ENCODE peak calls at places on chromosomes 13 and 19, in six cellular contexts. Q is uterus, L is Panc1, W is ascending aorta, A is stomach, T is esophagus muscularis mucosa. Z is an unnamed sample.
A peak's percentile ranks its signal among the peaks of the same experiment; 100 is the strongest.

GRCh38 chr19:3785464-3785937 is 680 bp downstream of the MATK start:
- DNase-seq in Q (no peak), L (no peak), W (no peak), A (no peak), T (no peak), Z (no peak)

GRCh38 chr19:3233831-3234230 is 9.4 kb downstream of the CELF5 start:
- DNase-seq in Q (no peak), L (no peak), W (no peak), A (no peak), T (no peak), Z (no peak)

GRCh38 chr13:43196171-43196611 is 172.8 kb downstream of the DNAJC15 start:
- DNase-seq in Q (peak; percentile 34), L (no peak), W (no peak), A (no peak), T (no peak), Z (no peak)

GRCh38 chr13:75762967-75763366 is 126.8 kb downstream of the LMO7 start:
- DNase-seq in Q (no peak), L (no peak), W (no peak), A (no peak), T (no peak), Z (no peak)

GRCh38 chr19:1254081-1254527 is 5.7 kb downstream of the MIDN start:
- DNase-seq in Q (peak; percentile 67), L (no peak), W (no peak), A (no peak), T (no peak), Z (no peak)

GRCh38 chr13:51136276-51136980 is 25.4 kb upstream of the C13orf42 start:
- DNase-seq in Q (no peak), L (no peak), W (no peak), A (no peak), T (peak; percentile 62), Z (no peak)

GRCh38 chr13:30743319-30744055 is 8.1 kb downstream of the ALOX5AP start:
- DNase-seq in Q (peak; percentile 81), L (peak; percentile 71), W (peak; percentile 83), A (peak; percentile 29), T (no peak), Z (peak; percentile 35)

GRCh38 chr13:26500618-26501320 is 56.7 kb upstream of the WASF3 start:
- DNase-seq in Q (no peak), L (no peak), W (no peak), A (no peak), T (no peak), Z (no peak)

GRCh38 chr19:29871143-29871542 is 59.4 kb downstream of the CCNE1 start:
- DNase-seq in Q (no peak), L (no peak), W (no peak), A (no peak), T (no peak), Z (no peak)

GRCh38 chr13:29490561-29490960 is 104.9 kb downstream of the SLC7A1 start:
- DNase-seq in Q (no peak), L (no peak), W (peak; percentile 11), A (no peak), T (no peak), Z (no peak)

GRCh38 chr13:104773775-104774174 is 1707.6 kb upstream of the SLC10A2 start:
- DNase-seq in Q (no peak), L (no peak), W (no peak), A (no peak), T (no peak), Z (no peak)

GRCh38 chr19:35352448-35353304 is 5.0 kb downstream of the FFAR1 start:
- DNase-seq in Q (no peak), L (peak; percentile 73), W (peak; percentile 72), A (peak; percentile 73), T (no peak), Z (peak; percentile 74)

GRCh38 chr19:46573679-46574522 is 27.2 kb upstream of the CALM3 start:
- DNase-seq in Q (no peak), L (no peak), W (no peak), A (no peak), T (no peak), Z (no peak)

GRCh38 chr19:29831041-29831548 is 19.3 kb downstream of the CCNE1 start:
- DNase-seq in Q (no peak), L (no peak), W (no peak), A (no peak), T (no peak), Z (no peak)

GRCh38 chr13:67084066-67084465 is 146.1 kb downstream of the PCDH9 start:
- DNase-seq in Q (no peak), L (no peak), W (no peak), A (no peak), T (no peak), Z (no peak)

GRCh38 chr19:4232614-4233281 is 3.4 kb downstream of the EBI3 start:
- DNase-seq in Q (no peak), L (no peak), W (no peak), A (no peak), T (no peak), Z (no peak)

GRCh38 chr19:40348961-40349507 is 539 bp downstream of the PLD3 start:
- DNase-seq in Q (no peak), L (no peak), W (no peak), A (no peak), T (no peak), Z (no peak)

GRCh38 chr13:40564342-40564997 is 102.0 kb downstream of the FOXO1 start:
- DNase-seq in Q (no peak), L (no peak), W (no peak), A (no peak), T (no peak), Z (no peak)

GRCh38 chr19:47063874-47064273 is 15.4 kb upstream of the TMEM160 start:
- DNase-seq in Q (no peak), L (no peak), W (no peak), A (no peak), T (no peak), Z (no peak)

GRCh38 chr19:50311723-50312635 is 17.2 kb downstream of the KCNC3 start:
- DNase-seq in Q (no peak), L (no peak), W (no peak), A (no peak), T (no peak), Z (no peak)

GRCh38 chr19:35140898-35141626 is 2.0 kb upstream of the FXYD7 start:
- DNase-seq in Q (peak; percentile 95), L (no peak), W (peak; percentile 96), A (peak; percentile 97), T (peak; percentile 99), Z (peak; percentile 98)

GRCh38 chr19:46615966-46616365 is 8.9 kb downstream of the PTGIR start:
- DNase-seq in Q (no peak), L (no peak), W (no peak), A (no peak), T (no peak), Z (no peak)

GRCh38 chr19:4052993-4053422 is 13.7 kb downstream of the ZBTB7A start:
- DNase-seq in Q (peak; percentile 28), L (no peak), W (no peak), A (no peak), T (no peak), Z (peak; percentile 81)

GRCh38 chr19:1612114-1613086 is 7.1 kb upstream of the UQCR11 start:
- DNase-seq in Q (no peak), L (no peak), W (no peak), A (no peak), T (no peak), Z (no peak)

DNA sequence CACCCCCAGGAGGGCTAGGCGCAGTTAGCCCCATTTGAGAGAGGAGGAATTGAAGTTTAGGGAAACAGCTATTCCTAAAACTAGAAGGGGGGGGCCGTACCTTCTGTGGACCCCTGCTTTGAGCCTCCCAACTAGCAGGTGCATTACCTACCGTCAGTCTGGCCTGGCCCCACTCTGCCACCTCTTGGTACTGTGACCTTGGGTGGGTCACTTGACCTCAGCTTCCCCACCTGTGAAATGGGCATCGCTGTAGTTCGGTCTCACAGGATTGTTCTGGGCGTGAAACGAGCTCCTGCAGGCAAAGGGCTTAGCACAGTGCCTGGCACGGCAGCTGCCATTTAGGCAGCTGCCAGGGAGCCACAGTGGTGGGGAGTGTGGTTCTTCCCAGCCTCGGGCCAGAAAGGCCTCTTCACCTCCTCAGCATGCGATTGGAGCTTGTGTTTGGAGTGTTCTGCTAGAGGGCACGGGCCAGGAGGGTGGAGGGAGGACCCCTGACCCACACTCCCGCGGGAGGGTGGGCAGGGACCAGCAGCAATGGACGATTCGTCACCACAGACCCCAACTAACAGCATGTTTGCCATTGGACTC is 32.0 kb downstream of the CAPN12 start:
- DNase-seq in Q (no peak), L (no peak), W (no peak), A (no peak), T (no peak), Z (no peak)
- H3K36me3 ChIP-seq in Q (no peaks in the 10 kb centered on the region), L (peaks cover 90% of the 10 kb centered on the region), W (peaks cover 97% of the 10 kb centered on the region), A (peaks cover 100% of the 10 kb centered on the region), T (peaks cover 93% of the 10 kb centered on the region), Z (peaks cover 73% of the 10 kb centered on the region)

GRCh38 chr13:36837354-36838092 is 18.5 kb downstream of the RFXAP start:
- DNase-seq in Q (no peak), L (no peak), W (no peak), A (no peak), T (no peak), Z (no peak)

GRCh38 chr13:36839981-36840380 is 21.0 kb downstream of the RFXAP start:
- DNase-seq in Q (no peak), L (no peak), W (no peak), A (no peak), T (no peak), Z (no peak)

GRCh38 chr13:36839281-36839680 is 20.3 kb downstream of the RFXAP start:
- DNase-seq in Q (no peak), L (no peak), W (no peak), A (no peak), T (no peak), Z (no peak)

GRCh38 chr13:36841411-36841810 is 22.4 kb downstream of the RFXAP start:
- DNase-seq in Q (no peak), L (no peak), W (no peak), A (no peak), T (no peak), Z (no peak)

GRCh38 chr13:36840718-36841250 is 21.8 kb downstream of the RFXAP start:
- DNase-seq in Q (no peak), L (no peak), W (no peak), A (no peak), T (no peak), Z (no peak)
- TF ChIP-seq CTCF in Q (no peak), L (no peak), W (no peak), A (no peak), T (no peak), Z (no peak)

GRCh38 chr13:21674271-21675009 is 3.6 kb downstream of the FGF9 start:
- DNase-seq in Q (no peak), L (no peak), W (no peak), A (no peak), T (peak; percentile 89), Z (peak; percentile 36)
- H3K27ac ChIP-seq in Q (no peak overlapping the region), L (no peak overlapping the region), W (no peak overlapping the region), A (no peak overlapping the region), T (no peak overlapping the region), Z (no peak overlapping the region)

GRCh38 chr19:5257155-5258045 is 83.2 kb downstream of the PTPRS start:
- DNase-seq in Q (no peak), L (no peak), W (no peak), A (no peak), T (no peak), Z (no peak)
- H3K36me3 ChIP-seq in Q (no peaks in the 10 kb centered on the region), L (no peaks in the 10 kb centered on the region), W (peaks cover 57% of the 10 kb centered on the region), A (peaks cover 72% of the 10 kb centered on the region), T (peaks cover 75% of the 10 kb centered on the region), Z (no peaks in the 10 kb centered on the region)